ENCODE peak calls at places on chromosome 1, in nine cellular contexts. One of them, this sample, is unnamed.

GRCh38 chr1:117284408-117285215 is 73.9 kb upstream of the VTCN1 start:
- DNase-seq in activated naive CD8-positive, alpha-beta T cell treated with anti-CD3 and anti-CD28 coated beads for 36 hours: no peak
- DNase-seq in stimulated activated CD8-positive, alpha-beta memory T cell treated with anti-CD3 and anti-CD28 coated beads, Interleukin-15, amount 100 ng/mL, for 1 hour: no peak
- DNase-seq in spleen: no peak
- DNase-seq in non-pigmented ciliary epithelial cell: peak
- DNase-seq in astrocyte of the cerebellum: peak
- DNase-seq in naive thymus-derived CD8-positive, alpha-beta T cell: no peak
- DNase-seq in activated CD4-positive, alpha-beta T cell treated with anti-CD3 and anti-CD28 coated beads for 36 hours: no peak
- DNase-seq in anterior cingulate cortex: no peak
- DNase-seq in this sample: no peak

GRCh38 chr1:174974711-174975111 is 25.0 kb upstream of the CACYBP start:
- DNase-seq in activated naive CD8-positive, alpha-beta T cell treated with anti-CD3 and anti-CD28 coated beads for 36 hours: no peak
- DNase-seq in stimulated activated CD8-positive, alpha-beta memory T cell treated with anti-CD3 and anti-CD28 coated beads, Interleukin-15, amount 100 ng/mL, for 1 hour: no peak
- DNase-seq in spleen: no peak
- DNase-seq in non-pigmented ciliary epithelial cell: no peak
- DNase-seq in astrocyte of the cerebellum: no peak
- DNase-seq in naive thymus-derived CD8-positive, alpha-beta T cell: no peak
- DNase-seq in activated CD4-positive, alpha-beta T cell treated with anti-CD3 and anti-CD28 coated beads for 36 hours: no peak
- DNase-seq in anterior cingulate cortex: no peak
- DNase-seq in this sample: no peak

GRCh38 chr1:69737527-69738176 is 169.9 kb downstream of the LRRC7 start:
- DNase-seq in activated naive CD8-positive, alpha-beta T cell treated with anti-CD3 and anti-CD28 coated beads for 36 hours: no peak
- DNase-seq in stimulated activated CD8-positive, alpha-beta memory T cell treated with anti-CD3 and anti-CD28 coated beads, Interleukin-15, amount 100 ng/mL, for 1 hour: no peak
- DNase-seq in spleen: no peak
- DNase-seq in non-pigmented ciliary epithelial cell: peak
- DNase-seq in astrocyte of the cerebellum: peak
- DNase-seq in naive thymus-derived CD8-positive, alpha-beta T cell: no peak
- DNase-seq in activated CD4-positive, alpha-beta T cell treated with anti-CD3 and anti-CD28 coated beads for 36 hours: peak
- DNase-seq in anterior cingulate cortex: no peak
- DNase-seq in this sample: peak

GRCh38 chr1:3066250-3066711 is 2.7 kb upstream of the PRDM16 start:
- DNase-seq in activated naive CD8-positive, alpha-beta T cell treated with anti-CD3 and anti-CD28 coated beads for 36 hours: no peak
- DNase-seq in stimulated activated CD8-positive, alpha-beta memory T cell treated with anti-CD3 and anti-CD28 coated beads, Interleukin-15, amount 100 ng/mL, for 1 hour: no peak
- DNase-seq in spleen: peak
- DNase-seq in non-pigmented ciliary epithelial cell: no peak
- DNase-seq in astrocyte of the cerebellum: no peak
- DNase-seq in naive thymus-derived CD8-positive, alpha-beta T cell: no peak
- DNase-seq in activated CD4-positive, alpha-beta T cell treated with anti-CD3 and anti-CD28 coated beads for 36 hours: no peak
- DNase-seq in anterior cingulate cortex: no peak
- DNase-seq in this sample: no peak

GRCh38 chr1:109935451-109935900 is 24.8 kb downstream of the CSF1 start:
- DNase-seq in activated naive CD8-positive, alpha-beta T cell treated with anti-CD3 and anti-CD28 coated beads for 36 hours: no peak
- DNase-seq in stimulated activated CD8-positive, alpha-beta memory T cell treated with anti-CD3 and anti-CD28 coated beads, Interleukin-15, amount 100 ng/mL, for 1 hour: no peak
- DNase-seq in spleen: no peak
- DNase-seq in non-pigmented ciliary epithelial cell: no peak
- DNase-seq in astrocyte of the cerebellum: no peak
- DNase-seq in naive thymus-derived CD8-positive, alpha-beta T cell: no peak
- DNase-seq in activated CD4-positive, alpha-beta T cell treated with anti-CD3 and anti-CD28 coated beads for 36 hours: no peak
- DNase-seq in anterior cingulate cortex: no peak
- DNase-seq in this sample: no peak

GRCh38 chr1:48026275-48026674 is 29.1 kb upstream of the TRABD2B start:
- DNase-seq in activated naive CD8-positive, alpha-beta T cell treated with anti-CD3 and anti-CD28 coated beads for 36 hours: no peak
- DNase-seq in stimulated activated CD8-positive, alpha-beta memory T cell treated with anti-CD3 and anti-CD28 coated beads, Interleukin-15, amount 100 ng/mL, for 1 hour: no peak
- DNase-seq in spleen: no peak
- DNase-seq in non-pigmented ciliary epithelial cell: no peak
- DNase-seq in astrocyte of the cerebellum: no peak
- DNase-seq in naive thymus-derived CD8-positive, alpha-beta T cell: no peak
- DNase-seq in activated CD4-positive, alpha-beta T cell treated with anti-CD3 and anti-CD28 coated beads for 36 hours: no peak
- DNase-seq in anterior cingulate cortex: no peak
- DNase-seq in this sample: no peak

GRCh38 chr1:109296782-109297181 is 10.0 kb downstream of the MYBPHL start:
- DNase-seq in activated naive CD8-positive, alpha-beta T cell treated with anti-CD3 and anti-CD28 coated beads for 36 hours: no peak
- DNase-seq in stimulated activated CD8-positive, alpha-beta memory T cell treated with anti-CD3 and anti-CD28 coated beads, Interleukin-15, amount 100 ng/mL, for 1 hour: no peak
- DNase-seq in spleen: no peak
- DNase-seq in non-pigmented ciliary epithelial cell: no peak
- DNase-seq in astrocyte of the cerebellum: no peak
- DNase-seq in naive thymus-derived CD8-positive, alpha-beta T cell: no peak
- DNase-seq in activated CD4-positive, alpha-beta T cell treated with anti-CD3 and anti-CD28 coated beads for 36 hours: no peak
- DNase-seq in anterior cingulate cortex: no peak
- DNase-seq in this sample: no peak

GRCh38 chr1:48493970-48494769 is 22.2 kb upstream of the SPATA6 start:
- DNase-seq in activated naive CD8-positive, alpha-beta T cell treated with anti-CD3 and anti-CD28 coated beads for 36 hours: no peak
- DNase-seq in stimulated activated CD8-positive, alpha-beta memory T cell treated with anti-CD3 and anti-CD28 coated beads, Interleukin-15, amount 100 ng/mL, for 1 hour: no peak
- DNase-seq in spleen: no peak
- DNase-seq in non-pigmented ciliary epithelial cell: peak
- DNase-seq in astrocyte of the cerebellum: peak
- DNase-seq in naive thymus-derived CD8-positive, alpha-beta T cell: no peak
- DNase-seq in activated CD4-positive, alpha-beta T cell treated with anti-CD3 and anti-CD28 coated beads for 36 hours: no peak
- DNase-seq in anterior cingulate cortex: peak
- DNase-seq in this sample: no peak

GRCh38 chr1:21966247-21967000 is 10.4 kb upstream of the CELA3B start:
- DNase-seq in activated naive CD8-positive, alpha-beta T cell treated with anti-CD3 and anti-CD28 coated beads for 36 hours: no peak
- DNase-seq in stimulated activated CD8-positive, alpha-beta memory T cell treated with anti-CD3 and anti-CD28 coated beads, Interleukin-15, amount 100 ng/mL, for 1 hour: no peak
- DNase-seq in spleen: peak
- DNase-seq in non-pigmented ciliary epithelial cell: no peak
- DNase-seq in astrocyte of the cerebellum: no peak
- DNase-seq in naive thymus-derived CD8-positive, alpha-beta T cell: no peak
- DNase-seq in activated CD4-positive, alpha-beta T cell treated with anti-CD3 and anti-CD28 coated beads for 36 hours: no peak
- DNase-seq in anterior cingulate cortex: no peak
- DNase-seq in this sample: no peak

GRCh38 chr1:183915634-183916510 is 111.0 kb downstream of the RGL1 start:
- DNase-seq in activated naive CD8-positive, alpha-beta T cell treated with anti-CD3 and anti-CD28 coated beads for 36 hours: peak
- DNase-seq in stimulated activated CD8-positive, alpha-beta memory T cell treated with anti-CD3 and anti-CD28 coated beads, Interleukin-15, amount 100 ng/mL, for 1 hour: peak
- DNase-seq in spleen: no peak
- DNase-seq in non-pigmented ciliary epithelial cell: peak
- DNase-seq in astrocyte of the cerebellum: peak
- DNase-seq in naive thymus-derived CD8-positive, alpha-beta T cell: peak
- DNase-seq in activated CD4-positive, alpha-beta T cell treated with anti-CD3 and anti-CD28 coated beads for 36 hours: peak
- DNase-seq in anterior cingulate cortex: peak
- DNase-seq in this sample: peak

GRCh38 chr1:187185389-187185788 is 356.6 kb downstream of the PLA2G4A start:
- DNase-seq in activated naive CD8-positive, alpha-beta T cell treated with anti-CD3 and anti-CD28 coated beads for 36 hours: no peak
- DNase-seq in stimulated activated CD8-positive, alpha-beta memory T cell treated with anti-CD3 and anti-CD28 coated beads, Interleukin-15, amount 100 ng/mL, for 1 hour: no peak
- DNase-seq in spleen: no peak
- DNase-seq in non-pigmented ciliary epithelial cell: no peak
- DNase-seq in astrocyte of the cerebellum: no peak
- DNase-seq in naive thymus-derived CD8-positive, alpha-beta T cell: no peak
- DNase-seq in activated CD4-positive, alpha-beta T cell treated with anti-CD3 and anti-CD28 coated beads for 36 hours: no peak
- DNase-seq in anterior cingulate cortex: no peak
- DNase-seq in this sample: no peak

GRCh38 chr1:232477728-232478127 is 152.2 kb downstream of the SIPA1L2 start:
- DNase-seq in activated naive CD8-positive, alpha-beta T cell treated with anti-CD3 and anti-CD28 coated beads for 36 hours: no peak
- DNase-seq in stimulated activated CD8-positive, alpha-beta memory T cell treated with anti-CD3 and anti-CD28 coated beads, Interleukin-15, amount 100 ng/mL, for 1 hour: no peak
- DNase-seq in spleen: no peak
- DNase-seq in non-pigmented ciliary epithelial cell: peak
- DNase-seq in astrocyte of the cerebellum: peak
- DNase-seq in naive thymus-derived CD8-positive, alpha-beta T cell: no peak
- DNase-seq in activated CD4-positive, alpha-beta T cell treated with anti-CD3 and anti-CD28 coated beads for 36 hours: no peak
- DNase-seq in anterior cingulate cortex: no peak
- DNase-seq in this sample: no peak